ENCODE peak calls at places on chromosomes 12 and 14, in eight cellular contexts. One of them, this sample, is unnamed.
A peak's percentile ranks its signal among the peaks of the same experiment; 100 is the strongest.

GRCh38 chr14:40847496-40847895 is 759.2 kb upstream of the LRFN5 start:
- DNase-seq in upper lobe of right lung: no peak
- DNase-seq in stomach: no peak
- DNase-seq in Caco-2: no peak
- DNase-seq in SJCRH30: no peak
- DNase-seq in cardiac muscle cell: no peak
- DNase-seq in tibial artery: no peak
- DNase-seq in heart right ventricle: no peak
- DNase-seq in this sample: no peak

GRCh38 chr12:53166837-53167236 is 13.7 kb upstream of the ZNF740 start:
- DNase-seq in upper lobe of right lung: no peak
- DNase-seq in stomach: no peak
- DNase-seq in Caco-2: no peak
- DNase-seq in SJCRH30: no peak
- DNase-seq in cardiac muscle cell: no peak
- DNase-seq in tibial artery: no peak
- DNase-seq in heart right ventricle: no peak
- DNase-seq in this sample: no peak

GRCh38 chr12:117805865-117806264 is 162.9 kb downstream of the KSR2 start:
- DNase-seq in upper lobe of right lung: no peak
- DNase-seq in stomach: no peak
- DNase-seq in Caco-2: no peak
- DNase-seq in SJCRH30: no peak
- DNase-seq in cardiac muscle cell: no peak
- DNase-seq in tibial artery: no peak
- DNase-seq in heart right ventricle: no peak
- DNase-seq in this sample: no peak

GRCh38 chr12:31961137-31961536 is 1.9 kb downstream of the RESF1 start:
- DNase-seq in upper lobe of right lung: no peak
- DNase-seq in stomach: no peak
- DNase-seq in Caco-2: no peak
- DNase-seq in SJCRH30: no peak
- DNase-seq in cardiac muscle cell: no peak
- DNase-seq in tibial artery: no peak
- DNase-seq in heart right ventricle: no peak
- DNase-seq in this sample: no peak

GRCh38 chr14:78974691-78975090 is 804.5 kb downstream of the NRXN3 start:
- DNase-seq in upper lobe of right lung: no peak
- DNase-seq in stomach: no peak
- DNase-seq in Caco-2: no peak
- DNase-seq in SJCRH30: no peak
- DNase-seq in cardiac muscle cell: no peak
- DNase-seq in tibial artery: no peak
- DNase-seq in heart right ventricle: no peak
- DNase-seq in this sample: no peak

GRCh38 chr12:130557876-130558770 is 158.0 kb downstream of the RIMBP2 start:
- DNase-seq in upper lobe of right lung: no peak
- DNase-seq in stomach: no peak
- DNase-seq in Caco-2: no peak
- DNase-seq in SJCRH30: no peak
- DNase-seq in cardiac muscle cell: no peak
- DNase-seq in tibial artery: no peak
- DNase-seq in heart right ventricle: no peak
- DNase-seq in this sample: no peak

GRCh38 chr12:4191642-4192041 is 81.9 kb upstream of the CCND2 start:
- DNase-seq in upper lobe of right lung: no peak
- DNase-seq in stomach: no peak
- DNase-seq in Caco-2: no peak
- DNase-seq in SJCRH30: no peak
- DNase-seq in cardiac muscle cell: no peak
- DNase-seq in tibial artery: no peak
- DNase-seq in heart right ventricle: no peak
- DNase-seq in this sample: no peak

GRCh38 chr14:74655597-74656389 is 43.8 kb upstream of the LTBP2 start:
- DNase-seq in upper lobe of right lung: no peak
- DNase-seq in stomach: no peak
- DNase-seq in Caco-2: no peak
- DNase-seq in SJCRH30: no peak
- DNase-seq in cardiac muscle cell: no peak
- DNase-seq in tibial artery: no peak
- DNase-seq in heart right ventricle: no peak
- DNase-seq in this sample: no peak

GRCh38 chr12:75921687-75922289 is 109.8 kb downstream of the PHLDA1 start:
- DNase-seq in upper lobe of right lung: no peak
- DNase-seq in stomach: peak; percentile 35
- DNase-seq in Caco-2: no peak
- DNase-seq in SJCRH30: no peak
- DNase-seq in cardiac muscle cell: no peak
- DNase-seq in tibial artery: no peak
- DNase-seq in heart right ventricle: no peak
- DNase-seq in this sample: no peak

GRCh38 chr12:113385282-113385882 is 18.3 kb downstream of the SDS start:
- DNase-seq in upper lobe of right lung: no peak
- DNase-seq in stomach: no peak
- DNase-seq in Caco-2: no peak
- DNase-seq in SJCRH30: no peak
- DNase-seq in cardiac muscle cell: no peak
- DNase-seq in tibial artery: no peak
- DNase-seq in heart right ventricle: no peak
- DNase-seq in this sample: no peak

GRCh38 chr14:92610849-92611271 is 97.3 kb downstream of the RIN3 start:
- DNase-seq in upper lobe of right lung: no peak
- DNase-seq in stomach: no peak
- DNase-seq in Caco-2: no peak
- DNase-seq in SJCRH30: no peak
- DNase-seq in cardiac muscle cell: no peak
- DNase-seq in tibial artery: no peak
- DNase-seq in heart right ventricle: no peak
- DNase-seq in this sample: no peak

GRCh38 chr12:79692860-79693605 is 2.3 kb upstream of the PAWR start:
- DNase-seq in upper lobe of right lung: no peak
- DNase-seq in stomach: no peak
- DNase-seq in Caco-2: no peak
- DNase-seq in SJCRH30: peak; percentile 2
- DNase-seq in cardiac muscle cell: no peak
- DNase-seq in tibial artery: no peak
- DNase-seq in heart right ventricle: no peak
- DNase-seq in this sample: no peak

GRCh38 chr12:13489246-13489645 is 292.7 kb downstream of the EMP1 start:
- DNase-seq in upper lobe of right lung: no peak
- DNase-seq in stomach: no peak
- DNase-seq in Caco-2: no peak
- DNase-seq in SJCRH30: no peak
- DNase-seq in cardiac muscle cell: no peak
- DNase-seq in tibial artery: no peak
- DNase-seq in heart right ventricle: no peak
- DNase-seq in this sample: no peak

GRCh38 chr14:102914474-102915291 is 7.8 kb upstream of the AMN start:
- DNase-seq in upper lobe of right lung: peak; percentile 62
- DNase-seq in stomach: no peak
- DNase-seq in Caco-2: peak; percentile 19
- DNase-seq in SJCRH30: no peak
- DNase-seq in cardiac muscle cell: no peak
- DNase-seq in tibial artery: no peak
- DNase-seq in heart right ventricle: no peak
- DNase-seq in this sample: no peak

GRCh38 chr12:123591702-123592481 is 7.5 kb downstream of the TMED2 start:
- DNase-seq in upper lobe of right lung: no peak
- DNase-seq in stomach: no peak
- DNase-seq in Caco-2: peak; percentile 2
- DNase-seq in SJCRH30: no peak
- DNase-seq in cardiac muscle cell: no peak
- DNase-seq in tibial artery: no peak
- DNase-seq in heart right ventricle: no peak
- DNase-seq in this sample: no peak

GRCh38 chr12:57628280-57629191 is 4.5 kb downstream of the B4GALNT1 start:
- DNase-seq in upper lobe of right lung: no peak
- DNase-seq in stomach: no peak
- DNase-seq in Caco-2: no peak
- DNase-seq in SJCRH30: no peak
- DNase-seq in cardiac muscle cell: no peak
- DNase-seq in tibial artery: no peak
- DNase-seq in heart right ventricle: no peak
- DNase-seq in this sample: no peak

GRCh38 chr12:67789266-67789665 is 140.7 kb downstream of the DYRK2 start:
- DNase-seq in upper lobe of right lung: no peak
- DNase-seq in stomach: no peak
- DNase-seq in Caco-2: no peak
- DNase-seq in SJCRH30: no peak
- DNase-seq in cardiac muscle cell: no peak
- DNase-seq in tibial artery: no peak
- DNase-seq in heart right ventricle: no peak
- DNase-seq in this sample: no peak

GRCh38 chr12:22529281-22530060 is 14.9 kb downstream of the C2CD5 start:
- DNase-seq in upper lobe of right lung: no peak
- DNase-seq in stomach: no peak
- DNase-seq in Caco-2: no peak
- DNase-seq in SJCRH30: peak; percentile 29
- DNase-seq in cardiac muscle cell: no peak
- DNase-seq in tibial artery: no peak
- DNase-seq in heart right ventricle: no peak
- DNase-seq in this sample: no peak

GRCh38 chr12:88308825-88309224 is 166.7 kb downstream of the TMTC3 start:
- DNase-seq in upper lobe of right lung: no peak
- DNase-seq in stomach: no peak
- DNase-seq in Caco-2: no peak
- DNase-seq in SJCRH30: no peak
- DNase-seq in cardiac muscle cell: no peak
- DNase-seq in tibial artery: no peak
- DNase-seq in heart right ventricle: no peak
- DNase-seq in this sample: no peak

GRCh38 chr14:36519431-36520321 is at the start of gene NKX2-1:
- DNase-seq in upper lobe of right lung: peak; percentile 89
- DNase-seq in stomach: no peak
- DNase-seq in Caco-2: peak; percentile 32
- DNase-seq in SJCRH30: no peak
- DNase-seq in cardiac muscle cell: no peak
- DNase-seq in tibial artery: no peak
- DNase-seq in heart right ventricle: no peak
- DNase-seq in this sample: no peak

GRCh38 chr12:20549115-20549719 is 145.9 kb upstream of the SLCO1C1 start:
- DNase-seq in upper lobe of right lung: no peak
- DNase-seq in stomach: no peak
- DNase-seq in Caco-2: peak; percentile 42
- DNase-seq in SJCRH30: peak; percentile 33
- DNase-seq in cardiac muscle cell: peak; percentile 45
- DNase-seq in tibial artery: peak; percentile 41
- DNase-seq in heart right ventricle: no peak
- DNase-seq in this sample: peak; percentile 61

GRCh38 chr12:52865090-52865944 is 16.5 kb upstream of the KRT78 start:
- DNase-seq in upper lobe of right lung: peak; percentile 83
- DNase-seq in stomach: peak; percentile 78
- DNase-seq in Caco-2: peak; percentile 83
- DNase-seq in SJCRH30: peak; percentile 80
- DNase-seq in cardiac muscle cell: peak; percentile 84
- DNase-seq in tibial artery: peak; percentile 56
- DNase-seq in heart right ventricle: peak; percentile 62
- DNase-seq in this sample: peak; percentile 74

GRCh38 chr14:67859169-67859749 is 39.7 kb downstream of the RAD51B start:
- DNase-seq in upper lobe of right lung: no peak
- DNase-seq in stomach: no peak
- DNase-seq in Caco-2: no peak
- DNase-seq in SJCRH30: no peak
- DNase-seq in cardiac muscle cell: no peak
- DNase-seq in tibial artery: no peak
- DNase-seq in heart right ventricle: no peak
- DNase-seq in this sample: no peak

GRCh38 chr14:74934476-74935339 is 11.6 kb upstream of the RPS6KL1 start:
- DNase-seq in upper lobe of right lung: peak; percentile 83
- DNase-seq in stomach: no peak
- DNase-seq in Caco-2: no peak
- DNase-seq in SJCRH30: peak; percentile 94
- DNase-seq in cardiac muscle cell: peak; percentile 43
- DNase-seq in tibial artery: no peak
- DNase-seq in heart right ventricle: peak; percentile 52
- DNase-seq in this sample: no peak

GRCh38 chr14:100594625-100594951 is 7.4 kb upstream of the BEGAIN start:
- DNase-seq in upper lobe of right lung: peak; percentile 43
- DNase-seq in stomach: no peak
- DNase-seq in Caco-2: no peak
- DNase-seq in SJCRH30: no peak
- DNase-seq in cardiac muscle cell: no peak
- DNase-seq in tibial artery: no peak
- DNase-seq in heart right ventricle: no peak
- DNase-seq in this sample: no peak

GRCh38 chr12:62601765-62602444 is 135.3 kb downstream of the MON2 start:
- DNase-seq in upper lobe of right lung: no peak
- DNase-seq in stomach: no peak
- DNase-seq in Caco-2: no peak
- DNase-seq in SJCRH30: peak; percentile 28
- DNase-seq in cardiac muscle cell: no peak
- DNase-seq in tibial artery: no peak
- DNase-seq in heart right ventricle: no peak
- DNase-seq in this sample: no peak
- H3K4me3 ChIP-seq in upper lobe of right lung: peak overlapping the region; percentile 79
- H3K4me3 ChIP-seq in stomach: peak overlapping the region; percentile 83
- H3K4me3 ChIP-seq in Caco-2: peak overlapping the region; percentile 93
- H3K4me3 ChIP-seq in SJCRH30: peak overlapping the region; percentile 84
- H3K4me3 ChIP-seq in cardiac muscle cell: peak overlapping the region; percentile 57
- H3K4me3 ChIP-seq in tibial artery: peak overlapping the region; percentile 81
- H3K4me3 ChIP-seq in heart right ventricle: peak overlapping the region; percentile 75
- H3K4me3 ChIP-seq in this sample: peak overlapping the region; percentile 91

DNA sequence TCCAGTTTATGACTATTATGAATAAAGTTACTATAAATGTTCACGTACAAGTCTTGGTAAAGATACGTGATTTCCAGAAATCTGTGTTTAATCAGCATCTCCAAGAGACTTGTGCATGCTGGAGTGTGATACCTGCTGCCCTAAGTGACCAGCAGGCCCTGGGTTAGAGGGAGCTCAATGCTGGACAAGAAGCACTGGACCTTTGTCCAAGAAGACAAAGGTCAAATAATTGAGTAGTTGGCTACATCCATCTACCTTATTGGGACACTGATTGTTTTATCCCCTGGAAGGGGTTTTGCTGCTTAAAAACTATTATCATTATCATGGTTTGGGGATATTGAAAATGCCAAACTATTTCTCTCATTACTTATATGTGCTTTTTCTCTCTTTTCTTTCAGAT is 37.0 kb upstream of the CHST11 start:
- DNase-seq in upper lobe of right lung: no peak
- DNase-seq in stomach: no peak
- DNase-seq in Caco-2: no peak
- DNase-seq in SJCRH30: no peak
- DNase-seq in cardiac muscle cell: no peak
- DNase-seq in tibial artery: no peak
- DNase-seq in heart right ventricle: no peak
- DNase-seq in this sample: no peak
- H3K4me1 ChIP-seq in upper lobe of right lung: no peaks in the 10 kb centered on the region
- H3K4me1 ChIP-seq in stomach: peaks cover 16% of the 10 kb centered on the region
- H3K4me1 ChIP-seq in Caco-2: no peaks in the 10 kb centered on the region
- H3K4me1 ChIP-seq in SJCRH30: peaks cover 16% of the 10 kb centered on the region
- H3K4me1 ChIP-seq in cardiac muscle cell: peaks cover 6% of the 10 kb centered on the region
- H3K4me1 ChIP-seq in tibial artery: no peaks in the 10 kb centered on the region
- H3K4me1 ChIP-seq in heart right ventricle: no peaks in the 10 kb centered on the region
- H3K4me1 ChIP-seq in this sample: peaks cover 1% of the 10 kb centered on the region

GRCh38 chr14:104756477-104757237 is 3.7 kb downstream of the SIVA1 start:
- DNase-seq in upper lobe of right lung: no peak
- DNase-seq in stomach: no peak
- DNase-seq in Caco-2: no peak
- DNase-seq in SJCRH30: no peak
- DNase-seq in cardiac muscle cell: no peak
- DNase-seq in tibial artery: no peak
- DNase-seq in heart right ventricle: no peak
- DNase-seq in this sample: no peak
- H3K4me3 ChIP-seq in upper lobe of right lung: no peak overlapping the region
- H3K4me3 ChIP-seq in stomach: no peak overlapping the region
- H3K4me3 ChIP-seq in Caco-2: no peak overlapping the region
- H3K4me3 ChIP-seq in SJCRH30: no peak overlapping the region
- H3K4me3 ChIP-seq in cardiac muscle cell: no peak overlapping the region
- H3K4me3 ChIP-seq in tibial artery: no peak overlapping the region
- H3K4me3 ChIP-seq in heart right ventricle: no peak overlapping the region
- H3K4me3 ChIP-seq in this sample: no peak overlapping the region

GRCh38 chr12:115646210-115646609 is 631.3 kb downstream of the MED13L start:
- DNase-seq in upper lobe of right lung: no peak
- DNase-seq in stomach: no peak
- DNase-seq in Caco-2: no peak
- DNase-seq in SJCRH30: no peak
- DNase-seq in cardiac muscle cell: no peak
- DNase-seq in tibial artery: no peak
- DNase-seq in heart right ventricle: no peak
- DNase-seq in this sample: no peak
- H3K4me1 ChIP-seq in upper lobe of right lung: no peaks in the 10 kb centered on the region
- H3K4me1 ChIP-seq in stomach: no peaks in the 10 kb centered on the region
- H3K4me1 ChIP-seq in Caco-2: peaks cover 5% of the 10 kb centered on the region
- H3K4me1 ChIP-seq in SJCRH30: no peaks in the 10 kb centered on the region
- H3K4me1 ChIP-seq in cardiac muscle cell: peaks cover 4% of the 10 kb centered on the region
- H3K4me1 ChIP-seq in tibial artery: no peaks in the 10 kb centered on the region
- H3K4me1 ChIP-seq in heart right ventricle: no peaks in the 10 kb centered on the region
- H3K4me1 ChIP-seq in this sample: no peaks in the 10 kb centered on the region